ENCODE peak calls at places on chromosomes 1 and 21, in seven cellular contexts. G is fibroblast of mammary gland; H is uterus; K is Calu3; F is astrocyte; X is activated CD8-positive, alpha-beta T cell treated with anti-CD3 and anti-CD28 coated beads for 36 hours; R is hepatocyte. O is an unnamed sample.

GRCh38 chr1:233614743-233615521 is 1.0 kb downstream of the KCNK1 start:
- DNase-seq in G (no peak), H (no peak), K (peak), F (no peak), X (no peak), R (peak), O (peak)

GRCh38 chr1:235883261-235883927 is 16.7 kb upstream of the LYST start:
- DNase-seq in G (peak), H (peak), K (peak), F (peak), X (peak), R (peak), O (peak)

GRCh38 chr1:55869050-55869449 is 653.9 kb upstream of the USP24 start:
- DNase-seq in G (no peak), H (no peak), K (no peak), F (peak), X (no peak), R (no peak), O (no peak)

GRCh38 chr1:83970802-83971201 is 28.1 kb downstream of the TTLL7 start:
- DNase-seq in G (no peak), H (no peak), K (no peak), F (no peak), X (no peak), R (no peak), O (no peak)

GRCh38 chr1:35876988-35877387 is 6.0 kb upstream of the AGO1 start:
- DNase-seq in G (peak), H (no peak), K (no peak), F (no peak), X (no peak), R (peak), O (peak)

GRCh38 chr1:212470059-212470458 is 37.3 kb downstream of the NENF start:
- DNase-seq in G (peak), H (peak), K (peak), F (peak), X (no peak), R (peak), O (peak)

GRCh38 chr21:45873418-45873817 is 108.2 kb upstream of the COL6A1 start:
- DNase-seq in G (no peak), H (no peak), K (no peak), F (no peak), X (no peak), R (no peak), O (no peak)

GRCh38 chr1:90387825-90388224 is 329.3 kb downstream of the BARHL2 start:
- DNase-seq in G (peak), H (no peak), K (no peak), F (no peak), X (no peak), R (no peak), O (no peak)

GRCh38 chr1:181089777-181090505 is 1.4 kb downstream of the IER5 start:
- DNase-seq in G (no peak), H (peak), K (peak), F (peak), X (peak), R (peak), O (peak)

GRCh38 chr1:153922076-153922837 is 515 bp downstream of the GATAD2B start:
- DNase-seq in G (peak), H (peak), K (peak), F (no peak), X (peak), R (peak), O (peak)

GRCh38 chr1:153375511-153375910 is at the start of gene S100A12:
- DNase-seq in G (peak), H (no peak), K (peak), F (peak), X (no peak), R (peak), O (peak)

GRCh38 chr1:117642963-117643362 is 37.1 kb downstream of the TENT5C start:
- DNase-seq in G (no peak), H (no peak), K (no peak), F (no peak), X (peak), R (no peak), O (no peak)

GRCh38 chr21:42257091-42257760 is 38.3 kb downstream of the ABCG1 start:
- DNase-seq in G (no peak), H (no peak), K (no peak), F (no peak), X (no peak), R (peak), O (no peak)

GRCh38 chr21:42260121-42260520 is 41.2 kb downstream of the ABCG1 start:
- DNase-seq in G (no peak), H (no peak), K (no peak), F (no peak), X (no peak), R (no peak), O (no peak)

GRCh38 chr21:42258885-42259407 is 40.0 kb downstream of the ABCG1 start:
- DNase-seq in G (no peak), H (no peak), K (no peak), F (no peak), X (no peak), R (no peak), O (no peak)

GRCh38 chr21:42256316-42256715 is 37.4 kb downstream of the ABCG1 start:
- DNase-seq in G (no peak), H (no peak), K (no peak), F (no peak), X (no peak), R (no peak), O (no peak)

GRCh38 chr21:42258150-42258884 is 39.4 kb downstream of the ABCG1 start:
- DNase-seq in G (peak), H (peak), K (peak), F (no peak), X (peak), R (peak), O (peak)
- TF ChIP-seq CTCF in G (peak), H (peak), K (peak), F (peak), X (peak), R (peak), O (peak)

DNA sequence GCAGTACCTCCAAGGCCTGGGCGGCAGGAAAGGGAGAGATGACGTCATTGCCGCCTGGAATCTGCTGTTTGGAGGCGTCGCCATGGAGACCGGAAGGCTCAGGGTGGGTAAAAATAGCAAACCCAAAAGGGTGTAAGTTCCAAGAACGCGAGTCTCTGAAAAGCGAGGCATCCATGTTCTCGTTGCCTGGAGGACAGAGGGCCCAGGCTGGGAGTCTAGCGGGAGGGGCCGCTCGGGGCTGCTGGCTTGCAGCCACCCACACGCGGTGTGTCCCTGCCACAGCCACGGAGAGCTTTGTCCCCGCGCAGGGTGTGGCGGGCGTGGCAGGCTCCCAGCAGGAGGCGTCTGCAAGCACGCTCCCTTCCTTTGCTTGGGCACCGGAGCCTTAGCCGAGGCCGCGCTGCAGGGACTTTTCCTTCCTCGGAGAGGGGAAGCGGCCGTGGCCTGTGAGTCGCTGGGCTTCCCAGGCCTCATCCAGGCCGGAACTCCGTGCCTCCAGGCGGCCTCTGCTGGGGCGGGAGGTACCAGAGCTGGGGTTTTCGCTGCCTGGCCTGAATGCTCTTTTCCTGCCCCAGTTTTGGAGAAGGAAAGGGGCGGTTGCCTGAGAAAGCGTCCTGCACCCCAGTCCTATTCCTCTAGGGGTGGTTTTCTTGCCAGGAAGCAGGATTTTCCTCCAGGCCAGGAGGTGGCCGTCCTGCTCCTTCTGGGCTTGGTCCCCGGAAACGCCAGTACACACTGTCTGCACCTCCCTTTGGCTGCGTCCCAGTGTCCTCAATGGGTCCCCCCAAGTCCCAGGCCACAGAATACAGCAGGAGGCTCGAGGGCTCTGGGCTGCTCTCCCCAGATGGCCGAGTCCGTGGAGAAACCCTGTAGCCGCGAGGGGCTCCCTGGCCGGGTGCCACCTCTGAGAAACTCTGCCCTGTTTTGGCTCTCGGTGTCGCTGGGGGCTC is 15.3 kb upstream of the SKI start:
- DNase-seq in G (peak), H (peak), K (peak), F (peak), X (peak), R (peak), O (peak)
- TF ChIP-seq CTCF in G (peak), H (peak), K (no peak), F (peak), X (peak), R (peak), O (peak)

GRCh38 chr21:20443558-20444155 is 554.6 kb upstream of the NCAM2 start:
- DNase-seq in G (no peak), H (no peak), K (no peak), F (no peak), X (no peak), R (peak), O (peak)
- TF ChIP-seq CTCF in G (peak), H (no peak), K (no peak), F (peak), X (peak), R (peak), O (peak)

GRCh38 chr1:210232524-210233215 is at the start of gene SERTAD4:
- DNase-seq in G (peak), H (peak), K (peak), F (peak), X (no peak), R (peak), O (peak)
- TF ChIP-seq CTCF in G (no peak), H (no peak), K (no peak), F (no peak), X (no peak), R (no peak), O (no peak)

DNA sequence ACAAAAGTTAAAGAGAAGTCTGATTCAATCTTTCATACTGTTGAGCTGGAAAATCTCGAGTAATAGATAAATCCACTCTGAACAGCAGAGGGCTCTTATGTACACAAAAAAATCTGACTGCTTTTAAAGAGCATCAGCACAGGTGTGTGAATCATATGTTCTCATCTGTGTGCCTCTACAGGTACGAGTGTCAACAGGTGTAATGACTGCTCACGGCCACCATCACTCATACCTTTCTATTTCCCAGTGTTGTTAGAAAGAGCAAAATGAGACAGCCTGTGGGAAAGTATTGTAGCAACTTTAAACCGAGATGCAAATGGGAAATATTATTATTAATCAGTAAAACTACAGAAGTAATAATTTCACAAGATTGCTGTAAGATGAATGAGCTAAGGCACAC is 49.0 kb upstream of the SCAF4 start:
- DNase-seq in G (no peak), H (no peak), K (no peak), F (no peak), X (no peak), R (peak), O (peak)
- TF ChIP-seq CTCF in G (no peak), H (no peak), K (no peak), F (no peak), X (no peak), R (peak), O (peak)

GRCh38 chr1:170661646-170662411 is 2.1 kb upstream of the PRRX1 start:
- DNase-seq in G (peak), H (peak), K (no peak), F (peak), X (no peak), R (peak), O (peak)
- TF ChIP-seq CTCF in G (peak), H (no peak), K (no peak), F (peak), X (no peak), R (no peak), O (no peak)

O was measured in MCF 10A.